ENCODE peak calls at places on chromosome 4, in nine cellular contexts. N, Z, W, B, U, G, V, O and P are unnamed samples.

GRCh38 chr4:112735474-112735951 is 98.6 kb downstream of the LARP7 start:
- DNase-seq in N (no peak), Z (no peak), W (no peak), B (peak; percentile 69), U (no peak), G (no peak), V (no peak), O (no peak), P (no peak)

GRCh38 chr4:164462471-164462870 is 291.5 kb upstream of the SMIM31 start:
- DNase-seq in N (no peak), Z (no peak), W (no peak), B (no peak), U (no peak), G (no peak), V (no peak), O (no peak), P (no peak)

GRCh38 chr4:71907782-71908181 is 123.9 kb upstream of the GC start:
- DNase-seq in N (no peak), Z (no peak), W (no peak), B (no peak), U (no peak), G (no peak), V (no peak), O (no peak), P (no peak)

GRCh38 chr4:152626790-152627189 is 53.0 kb downstream of the TMEM154 start:
- DNase-seq in N (no peak), Z (no peak), W (no peak), B (no peak), U (no peak), G (no peak), V (no peak), O (no peak), P (no peak)

GRCh38 chr4:136900706-136901105 is 631.6 kb downstream of the PCDH18 start:
- DNase-seq in N (no peak), Z (peak; percentile 13), W (no peak), B (no peak), U (no peak), G (no peak), V (no peak), O (peak; percentile 9), P (no peak)

GRCh38 chr4:177250056-177250696 is 59.5 kb upstream of the NEIL3 start:
- DNase-seq in N (peak; percentile 30), Z (peak; percentile 69), W (peak; percentile 71), B (no peak), U (peak; percentile 71), G (no peak), V (peak; percentile 70), O (peak; percentile 92), P (peak; percentile 51)

GRCh38 chr4:31667701-31668100 is 947.5 kb downstream of the PCDH7 start:
- DNase-seq in N (no peak), Z (peak; percentile 41), W (no peak), B (no peak), U (no peak), G (no peak), V (no peak), O (no peak), P (no peak)

GRCh38 chr4:111943796-111944203 is 201.5 kb upstream of the FAM241A start:
- DNase-seq in N (no peak), Z (peak; percentile 40), W (peak; percentile 46), B (no peak), U (peak; percentile 33), G (peak; percentile 41), V (peak; percentile 48), O (no peak), P (no peak)

GRCh38 chr4:137083571-137083970 is 448.7 kb downstream of the PCDH18 start:
- DNase-seq in N (no peak), Z (peak; percentile 76), W (no peak), B (no peak), U (no peak), G (no peak), V (no peak), O (no peak), P (no peak)

GRCh38 chr4:52657630-52658501 is 1.2 kb downstream of the USP46 start:
- DNase-seq in N (peak; percentile 38), Z (peak; percentile 67), W (no peak), B (no peak), U (peak; percentile 27), G (peak; percentile 21), V (peak; percentile 28), O (no peak), P (no peak)

GRCh38 chr4:159069922-159070321 is 33.0 kb upstream of the RAPGEF2 start:
- DNase-seq in N (no peak), Z (peak; percentile 78), W (no peak), B (no peak), U (no peak), G (no peak), V (no peak), O (no peak), P (no peak)

GRCh38 chr4:77854431-77855111 is 8.1 kb upstream of the MRPL1 start:
- DNase-seq in N (no peak), Z (no peak), W (no peak), B (no peak), U (no peak), G (no peak), V (no peak), O (no peak), P (peak; percentile 71)

GRCh38 chr4:126627255-126627654 is 1005.5 kb upstream of the INTU start:
- DNase-seq in N (no peak), Z (peak; percentile 53), W (no peak), B (no peak), U (no peak), G (no peak), V (no peak), O (no peak), P (no peak)

GRCh38 chr4:146513548-146513947 is 8.2 kb downstream of the SLC10A7 start:
- DNase-seq in N (no peak), Z (no peak), W (no peak), B (no peak), U (no peak), G (no peak), V (no peak), O (no peak), P (no peak)

GRCh38 chr4:155541716-155542115 is 124.9 kb upstream of the GUCY1A1 start:
- DNase-seq in N (no peak), Z (peak; percentile 54), W (no peak), B (no peak), U (no peak), G (no peak), V (no peak), O (no peak), P (no peak)

GRCh38 chr4:48944659-48945290 is 38.2 kb upstream of the OCIAD2 start:
- DNase-seq in N (no peak), Z (no peak), W (no peak), B (no peak), U (no peak), G (no peak), V (peak; percentile 36), O (peak; percentile 39), P (peak; percentile 61)

GRCh38 chr4:40579983-40580382 is 49.7 kb downstream of the RBM47 start:
- DNase-seq in N (no peak), Z (peak; percentile 21), W (no peak), B (no peak), U (no peak), G (no peak), V (no peak), O (no peak), P (no peak)

GRCh38 chr4:54550415-54551171 is 107.2 kb upstream of the KIT start:
- DNase-seq in N (no peak), Z (peak; percentile 33), W (no peak), B (no peak), U (no peak), G (no peak), V (no peak), O (no peak), P (no peak)

DNA sequence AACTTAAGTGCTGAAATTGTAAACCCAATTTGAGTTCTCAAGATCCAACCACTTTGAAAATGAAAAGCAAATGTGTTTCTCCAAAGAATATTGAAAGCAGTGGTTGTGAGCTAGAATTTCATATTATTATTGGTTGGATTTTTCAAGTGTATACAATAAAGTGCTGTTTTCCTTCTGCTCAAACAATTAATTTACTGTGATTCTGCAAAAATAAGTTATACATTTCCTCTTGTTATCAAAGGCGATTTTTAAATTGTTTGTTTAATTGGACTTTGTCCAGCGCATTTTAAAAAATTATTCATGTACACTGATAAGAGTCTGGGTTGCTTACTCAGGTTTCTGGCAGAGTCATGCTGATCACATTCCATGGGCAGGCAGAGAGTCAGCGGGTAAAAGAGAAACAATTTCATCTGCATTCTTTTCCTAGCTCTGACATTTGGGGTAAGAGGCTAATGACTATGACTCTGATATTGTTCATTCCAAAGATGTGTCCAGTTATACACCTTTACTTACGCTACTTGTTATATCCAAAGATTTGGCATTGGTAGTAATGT is 8.9 kb downstream of the FAT4 start:
- DNase-seq in N (no peak), Z (peak; percentile 51), W (no peak), B (no peak), U (no peak), G (no peak), V (no peak), O (no peak), P (no peak)
- H3K27ac ChIP-seq in N (no peak overlapping the region), Z (no peak overlapping the region), W (no peak overlapping the region), B (no peak overlapping the region), U (no peak overlapping the region), G (no peak overlapping the region), V (peak overlapping the region; percentile 22), O (no peak overlapping the region), P (no peak overlapping the region)

DNA sequence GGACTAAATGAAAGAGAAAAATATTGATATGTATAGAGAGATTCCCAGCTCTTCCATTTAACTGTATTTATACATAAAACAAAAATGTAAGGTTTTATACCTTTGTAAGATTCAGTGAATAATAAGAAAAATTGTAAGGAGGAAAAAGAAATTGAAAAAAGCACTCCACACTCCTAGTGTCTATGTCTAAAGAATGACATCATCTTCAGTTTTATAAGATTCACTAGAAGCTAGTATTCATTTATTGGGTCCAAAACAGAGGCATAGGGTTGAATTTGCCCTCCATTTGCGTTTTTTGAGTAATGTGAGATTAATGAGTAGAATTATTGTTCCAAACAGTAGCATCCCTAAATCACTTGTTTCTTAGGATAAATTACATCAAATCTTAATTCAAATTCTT is 248.3 kb downstream of the PPP3CA start:
- DNase-seq in N (no peak), Z (no peak), W (no peak), B (no peak), U (no peak), G (no peak), V (no peak), O (no peak), P (no peak)
- H3K4me3 ChIP-seq in N (no peak overlapping the region), Z (no peak overlapping the region), W (no peak overlapping the region), B (no peak overlapping the region), U (no peak overlapping the region), G (no peak overlapping the region), V (no peak overlapping the region), O (no peak overlapping the region), P (no peak overlapping the region)

GRCh38 chr4:6996481-6996880 is 46.7 kb upstream of the TADA2B start:
- DNase-seq in N (no peak), Z (no peak), W (no peak), B (no peak), U (no peak), G (no peak), V (no peak), O (no peak), P (no peak)
- H3K36me3 ChIP-seq in N (no peaks in the 10 kb centered on the region), Z (peaks cover 13% of the 10 kb centered on the region), W (peaks cover 77% of the 10 kb centered on the region), B (peaks cover 36% of the 10 kb centered on the region), U (no peaks in the 10 kb centered on the region), G (no peaks in the 10 kb centered on the region), V (peaks cover 77% of the 10 kb centered on the region), O (peaks cover 67% of the 10 kb centered on the region), P (peaks cover 69% of the 10 kb centered on the region)

DNA sequence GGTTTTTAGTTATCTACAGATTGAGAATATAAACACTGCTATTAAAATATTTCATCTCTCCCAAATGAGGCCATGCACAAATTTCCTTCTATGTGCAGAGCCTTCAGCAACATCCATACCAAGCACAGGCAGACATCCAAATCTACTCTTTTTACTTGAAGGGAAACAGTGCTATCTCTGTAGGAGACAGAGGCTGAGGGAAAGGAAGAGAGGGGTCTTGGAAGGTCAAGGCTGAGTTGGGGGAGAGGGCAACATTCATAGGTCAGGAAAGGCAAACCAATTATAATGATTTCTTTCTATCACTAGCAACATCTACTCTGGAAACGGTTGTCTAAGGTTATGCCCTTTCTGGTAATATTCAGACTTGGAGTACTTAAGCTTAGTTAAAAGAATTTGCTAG is 240.2 kb downstream of the CBR4 start:
- DNase-seq in N (no peak), Z (no peak), W (no peak), B (no peak), U (no peak), G (no peak), V (no peak), O (no peak), P (no peak)
- H3K27ac ChIP-seq in N (no peak overlapping the region), Z (no peak overlapping the region), W (no peak overlapping the region), B (no peak overlapping the region), U (no peak overlapping the region), G (peak overlapping the region; percentile 90), V (peak overlapping the region; percentile 43), O (no peak overlapping the region), P (no peak overlapping the region)